ENCODE peak calls at places on chromosomes 16 and 17, in seven cellular contexts. Y is RWPE1, X is suprapubic skin, S is glutamatergic neuron, V is endothelial cell, F is non-pigmented ciliary epithelial cell, U is GM04503. Q is an unnamed sample.

GRCh38 chr16:86984975-86985655 is 332.1 kb downstream of the C16orf95 start:
- DNase-seq in F (no peak), V (no peak), S (no peak), U (no peak), Y (no peak), X (no peak), Q (peak; percentile 26)

GRCh38 chr16:82091225-82091624 is 56.2 kb downstream of the HSD17B2 start:
- DNase-seq in F (peak; percentile 47), Y (no peak), U (no peak), V (no peak), S (no peak), X (no peak), Q (no peak)

GRCh38 chr17:79661292-79662041 is 50.6 kb upstream of the RBFOX3 start:
- DNase-seq in S (no peak), F (no peak), V (no peak), Y (no peak), X (no peak), U (no peak), Q (no peak)

GRCh38 chr16:57115504-57116182 is 23.3 kb downstream of the CPNE2 start:
- DNase-seq in U (no peak), S (no peak), V (no peak), X (no peak), Y (no peak), F (no peak), Q (no peak)

GRCh38 chr17:3982541-3983017 is 18.3 kb upstream of the ATP2A3 start:
- DNase-seq in X (no peak), S (no peak), U (no peak), F (no peak), V (no peak), Y (no peak), Q (no peak)

GRCh38 chr17:43423777-43424455 is 25.1 kb downstream of the ARL4D start:
- DNase-seq in V (no peak), U (no peak), F (no peak), S (no peak), X (no peak), Y (no peak), Q (no peak)

GRCh38 chr16:28317040-28317880 is 24.9 kb downstream of the SBK1 start:
- DNase-seq in Y (peak; percentile 57), S (peak; percentile 76), F (no peak), V (peak; percentile 75), U (no peak), X (no peak), Q (no peak)

GRCh38 chr16:48335961-48336360 is 49.3 kb downstream of the SIAH1 start:
- DNase-seq in V (no peak), S (no peak), X (no peak), F (no peak), Y (no peak), U (no peak), Q (no peak)

GRCh38 chr17:29574732-29575510 is 6.4 kb downstream of the TP53I13 start:
- DNase-seq in U (no peak), V (no peak), S (peak; percentile 16), X (no peak), Y (no peak), F (no peak), Q (no peak)

GRCh38 chr16:47309581-47310312 is 151.1 kb downstream of the ITFG1 start:
- DNase-seq in X (no peak), F (no peak), U (no peak), S (no peak), V (no peak), Y (no peak), Q (no peak)

GRCh38 chr17:8606415-8606814 is 24.1 kb downstream of the MYH10 start:
- DNase-seq in X (no peak), S (no peak), Y (no peak), F (no peak), U (no peak), V (no peak), Q (no peak)

GRCh38 chr17:27538156-27538955 is 82.1 kb downstream of the KSR1 start:
- DNase-seq in U (no peak), V (no peak), S (no peak), Y (no peak), F (no peak), X (no peak), Q (no peak)

GRCh38 chr17:9677932-9678331 is 32.6 kb downstream of the USP43 start:
- DNase-seq in U (no peak), X (no peak), F (no peak), Y (no peak), S (no peak), V (no peak), Q (no peak)

Q was measured in RWPE2.